ENCODE peak calls at places on chromosomes 12 and 14, in four cellular contexts. A, R, H and X are unnamed samples.

GRCh38 chr14:55746533-55746932 is 166.5 kb downstream of the KTN1 start:
- DNase-seq in A (peak; percentile 14), R (no peak), H (no peak), X (no peak)

GRCh38 chr14:37034410-37035285 is 137.8 kb downstream of the SLC25A21 start:
- DNase-seq in A (no peak), R (no peak), H (no peak), X (no peak)

GRCh38 chr14:104894331-104895206 is 29.5 kb downstream of the CEP170B start:
- DNase-seq in A (no peak), R (no peak), H (no peak), X (no peak)

GRCh38 chr14:92599786-92600185 is 86.2 kb downstream of the RIN3 start:
- DNase-seq in A (no peak), R (no peak), H (no peak), X (no peak)

GRCh38 chr12:56324196-56324595 is 8.4 kb upstream of the CNPY2 start:
- DNase-seq in A (no peak), R (no peak), H (no peak), X (no peak)

GRCh38 chr12:117350140-117350539 is 11.3 kb downstream of the NOS1 start:
- DNase-seq in A (no peak), R (no peak), H (no peak), X (no peak)

GRCh38 chr12:57229634-57230380 is at the start of gene SHMT2:
- DNase-seq in A (peak; percentile 95), R (peak; percentile 99), H (peak; percentile 93), X (peak; percentile 97)

GRCh38 chr12:121751716-121752351 is 39.3 kb downstream of the TMEM120B start:
- DNase-seq in A (no peak), R (no peak), H (no peak), X (no peak)

GRCh38 chr12:97927991-97928390 is 465.4 kb downstream of the RMST start:
- DNase-seq in A (no peak), R (no peak), H (no peak), X (no peak)

GRCh38 chr14:67620217-67620789 is 583 bp downstream of the ARG2 start:
- DNase-seq in A (no peak), R (peak; percentile 40), H (no peak), X (peak; percentile 53)

GRCh38 chr14:79749051-79749450 is 462.3 kb downstream of the DIO2 start:
- DNase-seq in A (no peak), R (no peak), H (no peak), X (no peak)

GRCh38 chr12:103503546-103504480 is 8.0 kb upstream of the C12orf42 start:
- DNase-seq in A (peak; percentile 13), R (peak; percentile 50), H (no peak), X (peak; percentile 72)

GRCh38 chr12:24780969-24781368 is 167.9 kb downstream of the BCAT1 start:
- DNase-seq in A (no peak), R (peak; percentile 26), H (no peak), X (no peak)

GRCh38 chr12:100687686-100688085 is 106.9 kb upstream of the ANO4 start:
- DNase-seq in A (no peak), R (no peak), H (no peak), X (no peak)

GRCh38 chr12:96907681-96908163 is 665 bp downstream of the NEDD1 start:
- DNase-seq in A (peak; percentile 15), R (peak; percentile 47), H (no peak), X (no peak)

GRCh38 chr14:102262894-102263462 is 42.0 kb downstream of the MOK start:
- DNase-seq in A (peak; percentile 95), R (no peak), H (no peak), X (peak; percentile 27)

GRCh38 chr12:121628536-121628935 is 2.2 kb downstream of the ORAI1 start:
- DNase-seq in A (no peak), R (no peak), H (no peak), X (no peak)

GRCh38 chr12:120886194-120887018 is 17.8 kb downstream of the SPPL3 start:
- DNase-seq in A (no peak), R (no peak), H (peak; percentile 68), X (no peak)

GRCh38 chr12:111189792-111190191 is 179.1 kb downstream of the PHETA1 start:
- DNase-seq in A (no peak), R (no peak), H (no peak), X (no peak)

GRCh38 chr12:49984960-49985359 is 12.2 kb downstream of the AQP6 start:
- DNase-seq in A (no peak), R (no peak), H (no peak), X (no peak)

GRCh38 chr14:29926228-29926627 is 1.4 kb downstream of the PRKD1 start:
- DNase-seq in A (no peak), R (no peak), H (no peak), X (no peak)

GRCh38 chr12:123713398-123714301 is 1.5 kb downstream of the ATP6V0A2 start:
- DNase-seq in A (peak; percentile 16), R (peak; percentile 80), H (no peak), X (no peak)

GRCh38 chr14:50602035-50602434 is 42.1 kb downstream of the ATL1 start:
- DNase-seq in A (no peak), R (peak; percentile 3), H (no peak), X (no peak)

GRCh38 chr12:643478-644292 is 19.6 kb downstream of the NINJ2 start:
- DNase-seq in A (no peak), R (peak; percentile 54), H (no peak), X (no peak)

GRCh38 chr12:68342966-68343365 is 10.8 kb upstream of the MDM1 start:
- DNase-seq in A (no peak), R (no peak), H (no peak), X (no peak)

GRCh38 chr12:104741497-104742367 is 216.4 kb downstream of the SLC41A2 start:
- DNase-seq in A (no peak), R (no peak), H (no peak), X (no peak)

GRCh38 chr14:102209224-102209966 is 69.7 kb downstream of the WDR20 start:
- DNase-seq in A (peak; percentile 58), R (peak; percentile 9), H (no peak), X (peak; percentile 52)

GRCh38 chr12:29957835-29958234 is 174.1 kb upstream of the TMTC1 start:
- DNase-seq in A (no peak), R (peak; percentile 3), H (no peak), X (no peak)
- TF ChIP-seq CREM in A (no peak), R (no peak), H (no peak), X (no peak)

GRCh38 chr12:108392284-108392683 is 53.2 kb upstream of the CMKLR1 start:
- DNase-seq in A (no peak), R (no peak), H (no peak), X (no peak)

GRCh38 chr12:108389544-108389943 is 50.4 kb upstream of the CMKLR1 start:
- DNase-seq in A (no peak), R (no peak), H (no peak), X (no peak)

GRCh38 chr12:108387771-108388170 is 48.7 kb upstream of the CMKLR1 start:
- DNase-seq in A (no peak), R (no peak), H (no peak), X (no peak)

GRCh38 chr12:108394196-108394595 is 55.1 kb upstream of the CMKLR1 start:
- DNase-seq in A (no peak), R (no peak), H (no peak), X (no peak)

GRCh38 chr12:108390495-108391203 is 51.5 kb upstream of the CMKLR1 start:
- DNase-seq in A (no peak), R (no peak), H (no peak), X (no peak)
- TF ChIP-seq CREM in A (no peak), R (no peak), H (no peak), X (no peak)

GRCh38 chr12:5201554-5202243 is 158.0 kb downstream of the KCNA5 start:
- DNase-seq in A (no peak), R (peak; percentile 10), H (no peak), X (peak; percentile 52)
- TF ChIP-seq CREM in A (no peak), R (no peak), H (no peak), X (no peak)

DNA sequence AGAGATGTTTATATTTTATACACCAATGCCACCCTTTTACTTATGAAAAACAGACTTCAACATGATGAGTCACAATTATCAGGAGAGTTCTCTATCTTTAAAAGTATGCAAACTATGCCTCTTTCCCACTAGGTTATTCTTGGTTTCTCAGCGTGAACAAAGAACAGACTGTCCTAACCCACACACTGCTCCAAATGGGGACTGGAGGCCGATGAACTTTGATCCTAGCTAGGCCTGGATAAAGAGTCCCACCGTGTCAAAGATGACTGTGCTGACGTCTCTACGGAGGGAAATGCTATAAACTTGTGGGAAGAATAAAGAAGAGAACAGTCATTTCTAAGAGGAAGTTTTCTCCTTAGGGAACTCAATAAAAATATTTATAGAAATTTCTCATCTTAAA is 160.1 kb downstream of the EPS8 start:
- DNase-seq in A (peak; percentile 99), R (no peak), H (peak; percentile 46), X (no peak)
- TF ChIP-seq CREM in A (peak; percentile 74), R (no peak), H (no peak), X (no peak)

GRCh38 chr14:99382781-99383456 is 97.7 kb downstream of the SETD3 start:
- DNase-seq in A (no peak), R (no peak), H (no peak), X (no peak)

GRCh38 chr14:99383457-99384428 is 96.9 kb downstream of the SETD3 start:
- DNase-seq in A (no peak), R (no peak), H (no peak), X (no peak)

GRCh38 chr14:99380991-99381687 is 99.5 kb downstream of the SETD3 start:
- DNase-seq in A (no peak), R (no peak), H (no peak), X (no peak)

GRCh38 chr14:99381688-99382060 is 99.0 kb downstream of the SETD3 start:
- DNase-seq in A (no peak), R (no peak), H (no peak), X (no peak)

DNA sequence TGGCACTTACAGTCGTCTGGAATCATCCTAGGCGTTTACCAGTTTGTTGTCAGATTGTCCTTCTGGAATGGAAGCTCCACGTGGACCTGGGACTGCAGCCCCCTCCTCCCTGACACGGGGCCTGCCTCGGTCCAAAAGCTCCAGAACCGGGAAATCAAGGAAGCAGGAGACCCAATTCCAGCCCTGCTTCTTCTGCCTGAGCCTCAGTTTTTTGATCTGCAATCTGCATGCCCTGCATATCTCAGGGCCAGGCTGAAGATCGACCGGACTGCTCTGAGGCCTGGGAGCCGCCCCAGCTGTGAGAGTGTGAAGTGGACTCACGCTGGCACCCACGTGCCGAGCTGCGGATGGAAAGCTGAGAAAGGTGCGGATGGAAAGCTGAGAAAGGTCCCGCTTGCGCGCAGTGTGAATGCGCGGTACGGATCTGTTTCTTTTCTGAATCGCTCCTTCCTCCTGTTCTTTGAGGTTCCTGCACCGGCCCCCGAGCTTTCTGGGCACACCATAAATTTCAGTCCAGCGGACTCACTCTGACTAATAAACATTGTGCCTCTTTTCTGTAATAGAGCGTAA is 98.5 kb downstream of the SETD3 start:
- DNase-seq in A (no peak), R (no peak), H (no peak), X (no peak)
- TF ChIP-seq CREM in A (no peak), R (no peak), H (no peak), X (no peak)

GRCh38 chr12:99146185-99146584 is 501.1 kb downstream of the APAF1 start:
- DNase-seq in A (no peak), R (no peak), H (no peak), X (no peak)

GRCh38 chr12:99152337-99152736 is 495.2 kb upstream of the GARIN6 start:
- DNase-seq in A (no peak), R (no peak), H (no peak), X (no peak)

GRCh38 chr12:99146730-99147129 is 500.8 kb upstream of the GARIN6 start:
- DNase-seq in A (no peak), R (no peak), H (no peak), X (no peak)

GRCh38 chr12:99147150-99147549 is 500.4 kb upstream of the GARIN6 start:
- DNase-seq in A (no peak), R (no peak), H (no peak), X (no peak)
- TF ChIP-seq CREM in A (no peak), R (no peak), H (no peak), X (no peak)

GRCh38 chr14:81400202-81400678 is at the start of gene STON2:
- DNase-seq in A (no peak), R (peak; percentile 90), H (no peak), X (no peak)
- TF ChIP-seq CREM in A (no peak), R (peak; percentile 86), H (no peak), X (no peak)